ENCODE peak calls at places on chromosomes 11 and 22, in eight cellular contexts. H is mesenchymal stem cell; P is HL-60; E is HepG2; N is naive thymus-derived CD4-positive, alpha-beta T cell; D is effector memory CD4-positive, alpha-beta T cell; F is IMR-90; V is MM.1S. X is an unnamed sample.

GRCh38 chr11:72040497-72041363 is 39.6 kb downstream of the NUMA1 start:
- DNase-seq in H (peak; percentile 96), P (peak; percentile 75), E (peak; percentile 88), N (peak; percentile 86), D (peak; percentile 56), F (peak; percentile 95), V (peak; percentile 74), X (peak; percentile 32)

GRCh38 chr11:61384271-61385242 is 7.8 kb upstream of the TMEM216 start:
- DNase-seq in H (peak; percentile 30), P (peak; percentile 35), E (peak; percentile 39), N (no peak), D (no peak), F (peak; percentile 42), V (no peak), X (no peak)

GRCh38 chr11:74321487-74322188 is 10.2 kb upstream of the P4HA3 start:
- DNase-seq in H (no peak), P (peak; percentile 57), E (peak; percentile 12), N (peak; percentile 33), D (no peak), F (peak; percentile 65), V (peak; percentile 15), X (no peak)

GRCh38 chr11:128582496-128583366 is 4.6 kb downstream of the ETS1 start:
- DNase-seq in H (peak; percentile 93), P (peak; percentile 32), E (no peak), N (no peak), D (no peak), F (peak; percentile 98), V (no peak), X (no peak)

GRCh38 chr11:122843281-122844150 is 5.2 kb downstream of the CRTAM start:
- DNase-seq in H (no peak), P (no peak), E (peak; percentile 81), N (peak; percentile 63), D (no peak), F (no peak), V (no peak), X (no peak)

GRCh38 chr22:44373234-44373633 is 60.5 kb upstream of the SHISAL1 start:
- DNase-seq in H (no peak), P (no peak), E (no peak), N (no peak), D (no peak), F (no peak), V (no peak), X (no peak)

GRCh38 chr22:37544955-37545702 is 15.2 kb upstream of the CDC42EP1 start:
- DNase-seq in H (peak; percentile 84), P (peak; percentile 68), E (peak; percentile 81), N (peak; percentile 37), D (peak; percentile 14), F (peak; percentile 58), V (peak; percentile 48), X (no peak)

GRCh38 chr11:78717031-78717430 is 142.4 kb upstream of the NARS2 start:
- DNase-seq in H (no peak), P (no peak), E (no peak), N (no peak), D (no peak), F (no peak), V (no peak), X (no peak)

GRCh38 chr11:75468534-75469340 is 35.7 kb upstream of the KLHL35 start:
- DNase-seq in H (peak; percentile 87), P (no peak), E (no peak), N (no peak), D (no peak), F (peak; percentile 93), V (no peak), X (no peak)

GRCh38 chr11:117909611-117910382 is 19.4 kb downstream of the TMPRSS13 start:
- DNase-seq in H (no peak), P (no peak), E (no peak), N (no peak), D (no peak), F (no peak), V (no peak), X (no peak)

GRCh38 chr11:116459233-116459632 is 313.6 kb downstream of the BUD13 start:
- DNase-seq in H (no peak), P (no peak), E (no peak), N (no peak), D (no peak), F (no peak), V (no peak), X (no peak)

DNA sequence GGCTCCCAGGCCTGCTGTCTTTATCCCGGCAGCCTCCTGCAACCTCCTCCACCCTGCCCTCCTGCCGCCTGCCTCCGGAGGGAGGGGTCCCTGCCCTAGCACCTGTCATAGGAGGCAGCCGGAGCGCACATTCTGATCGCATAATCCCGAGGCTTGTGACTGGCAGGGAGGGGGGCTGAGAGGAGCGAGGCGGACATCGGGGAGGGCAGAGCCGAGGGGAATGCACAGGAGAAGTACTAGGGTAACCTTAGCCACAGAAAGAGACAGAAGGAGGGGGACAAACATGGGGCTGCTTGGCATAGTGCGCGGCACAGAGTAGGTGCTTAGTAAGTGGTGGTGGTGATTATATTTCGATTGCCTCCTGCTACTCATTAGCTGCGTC is 9.2 kb upstream of the ALX4 start:
- DNase-seq in H (no peak), P (no peak), E (no peak), N (no peak), D (no peak), F (no peak), V (no peak), X (no peak)
- H3K27me3 ChIP-seq in H (peaks cover 98% of the 10 kb centered on the region), P (peaks cover 95% of the 10 kb centered on the region), E (peaks cover 96% of the 10 kb centered on the region), N (peaks cover 3% of the 10 kb centered on the region), D (peaks cover 53% of the 10 kb centered on the region), F (peaks cover 94% of the 10 kb centered on the region), V (peaks cover 92% of the 10 kb centered on the region), X (peaks cover 73% of the 10 kb centered on the region)

DNA sequence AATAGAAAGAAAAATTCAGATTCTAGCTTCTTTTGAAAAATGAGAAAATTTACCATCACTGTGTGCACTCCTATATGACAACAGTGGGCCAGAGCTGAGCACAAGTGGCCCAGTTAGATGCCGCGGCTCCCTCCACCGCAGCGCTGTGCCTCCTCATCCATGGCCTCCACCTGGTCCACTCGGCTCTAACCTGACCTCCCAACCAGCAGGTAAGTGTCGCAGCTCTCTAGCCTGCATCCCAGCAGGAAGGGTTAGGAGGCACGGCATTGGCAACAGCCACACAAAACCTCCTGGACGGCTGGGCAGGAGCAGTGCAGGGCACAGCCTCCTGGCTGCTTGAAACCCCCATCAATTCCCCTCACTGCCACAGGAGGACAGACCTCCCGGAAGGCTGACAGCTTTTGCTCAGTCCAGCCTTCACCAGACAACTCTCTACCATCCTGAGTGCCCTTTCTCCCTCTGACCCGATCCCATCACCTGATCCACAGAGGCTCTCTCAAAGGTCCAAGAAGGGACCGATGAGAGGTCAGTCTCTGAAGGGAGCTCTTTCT is 76.1 kb downstream of the RPL27A start:
- DNase-seq in H (no peak), P (no peak), E (no peak), N (no peak), D (no peak), F (no peak), V (no peak), X (no peak)
- H3K27me3 ChIP-seq in H (no peaks in the 10 kb centered on the region), P (no peaks in the 10 kb centered on the region), E (no peaks in the 10 kb centered on the region), N (no peaks in the 10 kb centered on the region), D (no peaks in the 10 kb centered on the region), F (no peaks in the 10 kb centered on the region), V (no peaks in the 10 kb centered on the region), X (no peaks in the 10 kb centered on the region)

GRCh38 chr22:22428222-22429098 is 80.1 kb downstream of the ZNF280B start:
- DNase-seq in H (no peak), P (no peak), E (no peak), N (no peak), D (no peak), F (no peak), V (no peak), X (no peak)
- H3K27me3 ChIP-seq in H (peaks cover 81% of the 10 kb centered on the region), P (no peaks in the 10 kb centered on the region), E (no peaks in the 10 kb centered on the region), N (no peaks in the 10 kb centered on the region), D (no peaks in the 10 kb centered on the region), F (peaks cover 18% of the 10 kb centered on the region), V (no peaks in the 10 kb centered on the region), X (no peaks in the 10 kb centered on the region)

GRCh38 chr11:17743026-17743807 is 8.6 kb downstream of the KCNC1 start:
- DNase-seq in H (no peak), P (no peak), E (no peak), N (no peak), D (no peak), F (no peak), V (no peak), X (no peak)
- H3K27me3 ChIP-seq in H (peaks cover 66% of the 10 kb centered on the region), P (peaks cover 8% of the 10 kb centered on the region), E (peaks cover 45% of the 10 kb centered on the region), N (no peaks in the 10 kb centered on the region), D (no peaks in the 10 kb centered on the region), F (peaks cover 33% of the 10 kb centered on the region), V (peaks cover 72% of the 10 kb centered on the region), X (no peaks in the 10 kb centered on the region)

GRCh38 chr11:315516-315994 is 1.7 kb downstream of the IFITM1 start:
- DNase-seq in H (no peak), P (no peak), E (no peak), N (no peak), D (no peak), F (no peak), V (no peak), X (no peak)
- H3K27me3 ChIP-seq in H (no peaks in the 10 kb centered on the region), P (peaks cover 12% of the 10 kb centered on the region), E (no peaks in the 10 kb centered on the region), N (no peaks in the 10 kb centered on the region), D (no peaks in the 10 kb centered on the region), F (no peaks in the 10 kb centered on the region), V (peaks cover 56% of the 10 kb centered on the region), X (no peaks in the 10 kb centered on the region)

GRCh38 chr11:130420478-130421198 is 7.8 kb downstream of the ADAMTS8 start:
- DNase-seq in H (no peak), P (peak; percentile 51), E (no peak), N (no peak), D (no peak), F (peak; percentile 82), V (no peak), X (no peak)

GRCh38 chr11:130421697-130422096 is 6.7 kb downstream of the ADAMTS8 start:
- DNase-seq in H (no peak), P (no peak), E (no peak), N (no peak), D (no peak), F (no peak), V (no peak), X (no peak)

GRCh38 chr11:130423541-130424155 is 4.8 kb downstream of the ADAMTS8 start:
- DNase-seq in H (no peak), P (no peak), E (no peak), N (no peak), D (no peak), F (no peak), V (no peak), X (no peak)

GRCh38 chr11:130421199-130421585 is 7.2 kb downstream of the ADAMTS8 start:
- DNase-seq in H (no peak), P (no peak), E (no peak), N (no peak), D (no peak), F (no peak), V (no peak), X (no peak)

GRCh38 chr11:130422251-130422995 is 6.0 kb downstream of the ADAMTS8 start:
- DNase-seq in H (no peak), P (no peak), E (no peak), N (no peak), D (no peak), F (no peak), V (no peak), X (no peak)
- H3K27me3 ChIP-seq in H (peaks cover 30% of the 10 kb centered on the region), P (peaks cover 24% of the 10 kb centered on the region), E (peaks cover 94% of the 10 kb centered on the region), N (no peaks in the 10 kb centered on the region), D (peaks cover 14% of the 10 kb centered on the region), F (peaks cover 37% of the 10 kb centered on the region), V (peaks cover 22% of the 10 kb centered on the region), X (peaks cover 44% of the 10 kb centered on the region)

DNA sequence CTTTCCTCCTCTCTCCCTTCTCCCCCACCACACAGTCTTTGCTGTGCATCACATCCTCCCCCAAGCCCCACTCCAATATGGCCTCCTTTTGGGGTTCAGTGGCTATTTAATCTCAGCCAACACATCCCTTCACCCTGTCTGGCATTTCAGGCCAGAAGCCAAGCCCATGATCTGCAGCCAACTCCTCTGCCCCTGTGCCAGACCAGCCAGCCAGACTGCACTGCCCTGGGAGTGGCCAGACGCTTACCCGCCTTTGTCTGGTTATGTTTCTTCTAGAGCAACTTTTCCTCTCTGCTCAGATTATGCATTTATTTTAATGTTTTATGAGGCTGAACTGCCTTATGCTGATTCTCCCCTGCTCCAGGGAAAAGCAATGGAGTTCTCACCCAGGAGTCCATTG is 206.8 kb upstream of the TBCEL start:
- DNase-seq in H (no peak), P (no peak), E (no peak), N (no peak), D (no peak), F (no peak), V (no peak), X (no peak)
- H3K27me3 ChIP-seq in H (peaks cover 79% of the 10 kb centered on the region), P (peaks cover 9% of the 10 kb centered on the region), E (no peaks in the 10 kb centered on the region), N (no peaks in the 10 kb centered on the region), D (no peaks in the 10 kb centered on the region), F (peaks cover 34% of the 10 kb centered on the region), V (no peaks in the 10 kb centered on the region), X (no peaks in the 10 kb centered on the region)